ENCODE peak calls at places on chromosomes 2 and 18, in four cellular contexts. G is GM12878, U is H1, J is HepG2. X is an unnamed sample. For H3K27me3, the result is how much of the 10 kb centered on the place peaks cover.

GRCh38 chr2:10332402-10333246 is 29.9 kb downstream of the HPCAL1 start:
- DNase-seq in G (no peak), U (no peak), J (no peak), X (no peak)

GRCh38 chr18:48662021-48662661 is 123.3 kb downstream of the CTIF start:
- DNase-seq in G (no peak), U (no peak), J (peak), X (no peak)

GRCh38 chr2:127857494-127857818 is 499 bp downstream of the POLR2D start:
- DNase-seq in G (no peak), U (no peak), J (no peak), X (no peak)

GRCh38 chr2:11174222-11174621 is 19.0 kb downstream of the SLC66A3 start:
- DNase-seq in G (no peak), U (no peak), J (no peak), X (no peak)

GRCh38 chr2:28506112-28506511 is 10.3 kb downstream of the PLB1 start:
- DNase-seq in G (no peak), U (no peak), J (no peak), X (no peak)

GRCh38 chr18:42187611-42188378 is 232.8 kb downstream of the PIK3C3 start:
- DNase-seq in G (peak), U (no peak), J (no peak), X (no peak)

GRCh38 chr18:13216732-13217465 is 1.7 kb upstream of the LDLRAD4 start:
- DNase-seq in G (no peak), U (peak), J (no peak), X (no peak)

GRCh38 chr2:39664898-39665591 is 672 bp upstream of the TMEM178A start:
- DNase-seq in G (no peak), U (peak), J (no peak), X (no peak)

GRCh38 chr2:88735853-88736252 is 44.4 kb downstream of the RPIA start:
- DNase-seq in G (no peak), U (no peak), J (no peak), X (no peak)

GRCh38 chr2:189849550-189849949 is 65.3 kb downstream of the PMS1 start:
- DNase-seq in G (no peak), U (no peak), J (no peak), X (no peak)

GRCh38 chr18:2967820-2968219 is 45.1 kb downstream of the LPIN2 start:
- DNase-seq in G (no peak), U (no peak), J (no peak), X (no peak)

GRCh38 chr2:85390941-85391669 is 19.1 kb downstream of the CAPG start:
- DNase-seq in G (no peak), U (peak), J (peak), X (peak)

GRCh38 chr2:238839428-238839827 is 8.5 kb upstream of the TWIST2 start:
- DNase-seq in G (no peak), U (peak), J (peak), X (no peak)

GRCh38 chr2:138536302-138536701 is 34.7 kb downstream of the SPOPL start:
- DNase-seq in G (peak), U (no peak), J (no peak), X (peak)

GRCh38 chr2:236282406-236282805 is 18.2 kb upstream of the ASB18 start:
- DNase-seq in G (no peak), U (no peak), J (no peak), X (no peak)

GRCh38 chr2:29900971-29901633 is 20.3 kb downstream of the ALK start:
- DNase-seq in G (no peak), U (no peak), J (no peak), X (no peak)

DNA sequence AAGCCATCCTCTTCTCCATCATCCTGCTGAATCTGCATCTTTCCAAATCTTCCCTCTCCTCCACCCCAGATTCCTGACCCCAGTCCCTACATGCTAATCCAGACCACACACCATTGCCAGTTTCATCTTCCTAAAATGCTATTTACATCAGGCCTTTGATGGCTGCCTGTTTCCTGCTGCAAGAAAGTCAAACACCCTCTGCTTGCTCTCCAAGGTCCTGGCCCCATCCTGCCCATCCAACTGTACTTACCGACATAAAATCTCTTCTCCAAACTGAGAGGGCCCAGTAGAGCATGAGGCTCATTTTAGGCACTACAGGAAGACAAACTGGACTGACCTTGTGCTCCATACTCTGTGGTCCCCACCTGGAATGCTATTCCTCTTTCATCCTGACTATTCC is 19.0 kb downstream of the ALK start:
- DNase-seq in G (no peak), U (no peak), J (no peak), X (no peak)
- H3K27me3 ChIP-seq in G (under half), U (under half), J (under half), X (half or more)

DNA sequence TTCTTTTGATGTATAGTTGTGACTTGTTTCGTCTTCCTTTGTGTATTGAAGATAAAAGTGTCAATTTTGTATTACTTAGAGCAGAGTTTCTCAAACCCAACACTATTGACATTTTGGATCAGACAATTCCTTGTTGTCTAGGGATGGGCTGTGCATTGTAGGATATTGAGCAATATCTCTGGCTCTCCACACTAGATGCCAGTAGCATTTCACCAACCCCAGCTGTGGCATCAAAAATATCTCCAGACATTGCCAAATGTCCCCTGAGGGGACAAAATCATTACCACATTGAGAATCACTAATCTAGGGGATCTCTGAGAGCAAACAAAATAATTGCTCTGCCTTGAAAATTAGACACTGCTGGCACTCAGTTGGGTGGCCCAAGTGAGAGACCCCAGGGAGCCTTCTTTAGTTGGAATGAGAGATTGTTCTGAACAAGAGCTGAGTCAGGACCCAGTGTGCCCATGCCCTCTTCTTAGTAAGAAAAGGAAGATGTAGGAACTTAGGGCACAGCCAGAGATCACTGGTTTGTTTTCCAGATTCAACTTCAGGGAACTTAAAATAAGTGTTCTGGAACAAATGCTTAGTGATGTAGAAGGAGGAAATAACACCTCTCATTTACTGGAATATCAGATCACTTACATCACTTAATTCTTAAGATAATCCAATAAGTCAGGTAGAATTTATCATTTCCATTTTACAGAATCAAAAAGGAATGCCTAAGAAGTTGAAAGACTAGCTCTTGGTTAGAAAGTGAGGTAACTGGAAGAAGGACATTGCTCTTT is 466.6 kb upstream of the TNP1 start:
- DNase-seq in G (no peak), U (no peak), J (peak), X (no peak)
- TF ChIP-seq SUZ12 in G (no peak), U (no peak), J (no peak), X (no peak)

GRCh38 chr2:174340400-174341300 is 5.9 kb downstream of the SP9 start:
- DNase-seq in G (no peak), U (peak), J (peak), X (no peak)
- H3K27me3 ChIP-seq in G (under half), U (under half), J (under half), X (half or more)

GRCh38 chr2:20991031-20991430 is 52.8 kb downstream of the APOB start:
- DNase-seq in G (no peak), U (no peak), J (no peak), X (no peak)
- TF ChIP-seq SUZ12 in G (no peak), U (no peak), J (no peak), X (no peak)

DNA sequence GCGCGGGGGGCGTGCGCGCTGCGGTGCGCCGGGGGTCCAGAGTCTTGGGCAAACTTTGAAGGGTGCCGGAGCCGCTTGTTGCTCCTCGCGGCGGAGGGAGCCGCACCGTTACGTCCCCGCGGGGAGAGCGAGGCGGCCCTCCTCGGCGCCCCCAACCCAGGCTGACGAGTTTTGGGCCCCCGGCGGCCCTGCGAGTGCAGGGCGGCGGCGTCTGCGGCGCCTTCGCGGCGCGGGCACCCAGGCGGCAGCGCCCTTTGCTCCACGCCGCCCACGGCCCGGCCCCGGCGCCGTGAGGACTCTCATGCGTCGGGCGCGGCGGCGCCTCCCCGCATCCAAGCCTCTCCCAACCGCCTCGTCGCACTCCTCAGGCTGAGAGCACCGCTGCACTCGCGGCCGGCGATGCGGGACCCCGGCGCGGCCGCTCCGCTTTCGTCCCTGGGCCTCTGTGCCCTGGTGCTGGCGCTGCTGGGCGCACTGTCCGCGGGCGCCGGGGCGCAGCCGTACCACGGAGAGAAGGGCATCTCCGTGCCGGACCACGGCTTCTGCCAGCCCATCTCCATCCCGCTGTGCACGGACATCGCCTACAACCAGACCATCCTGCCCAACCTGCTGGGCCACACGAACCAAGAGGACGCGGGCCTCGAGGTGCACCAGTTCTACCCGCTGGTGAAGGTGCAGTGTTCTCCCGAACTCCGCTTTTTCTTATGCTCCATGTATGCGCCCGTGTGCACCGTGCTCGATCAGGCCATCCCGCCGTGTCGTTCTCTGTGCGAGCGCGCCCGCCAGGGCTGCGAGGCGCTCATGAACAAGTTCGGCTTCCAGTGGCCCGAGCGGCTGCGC is 814 bp downstream of the FZD7 start:
- DNase-seq in G (no peak), U (no peak), J (no peak), X (no peak)
- H3K27me3 ChIP-seq in G (under half), U (under half), J (under half), X (under half)

GRCh38 chr2:229780856-229781773 is 66.8 kb upstream of the DNER start:
- DNase-seq in G (no peak), U (peak), J (peak), X (peak)
- TF ChIP-seq SUZ12 in G (no peak), U (no peak), J (no peak), X (no peak)

GRCh38 chr2:44929680-44930273 is 11.7 kb upstream of the SIX3 start:
- DNase-seq in G (no peak), U (peak), J (no peak), X (no peak)

GRCh38 chr2:44925561-44926087 is 15.9 kb upstream of the SIX3 start:
- DNase-seq in G (no peak), U (no peak), J (no peak), X (no peak)

GRCh38 chr2:44927979-44928659 is 13.4 kb upstream of the SIX3 start:
- DNase-seq in G (no peak), U (peak), J (no peak), X (no peak)

GRCh38 chr2:44928660-44929471 is 12.6 kb upstream of the SIX3 start:
- DNase-seq in G (no peak), U (peak), J (no peak), X (no peak)

DNA sequence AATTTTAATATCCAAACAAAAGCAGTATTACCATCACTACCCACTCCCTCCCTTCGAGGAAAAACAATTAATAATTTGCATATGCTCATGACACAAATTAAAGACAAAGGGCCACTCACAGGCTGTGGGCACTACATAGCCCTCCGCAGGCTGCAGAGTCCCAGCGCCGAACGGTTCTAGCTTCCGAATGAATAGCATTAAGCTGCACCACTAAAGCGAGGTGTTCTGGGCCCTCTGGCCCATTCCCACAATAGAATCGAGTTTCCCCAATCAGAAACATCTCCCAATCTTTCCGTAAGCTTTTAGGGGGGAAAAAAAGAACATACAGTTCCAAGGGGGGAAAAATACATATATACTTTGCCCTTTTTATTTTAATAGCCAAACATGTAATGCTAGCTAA is 14.5 kb upstream of the SIX3 start:
- DNase-seq in G (no peak), U (no peak), J (no peak), X (no peak)
- H3K27me3 ChIP-seq in G (under half), U (under half), J (under half), X (half or more)

DNA sequence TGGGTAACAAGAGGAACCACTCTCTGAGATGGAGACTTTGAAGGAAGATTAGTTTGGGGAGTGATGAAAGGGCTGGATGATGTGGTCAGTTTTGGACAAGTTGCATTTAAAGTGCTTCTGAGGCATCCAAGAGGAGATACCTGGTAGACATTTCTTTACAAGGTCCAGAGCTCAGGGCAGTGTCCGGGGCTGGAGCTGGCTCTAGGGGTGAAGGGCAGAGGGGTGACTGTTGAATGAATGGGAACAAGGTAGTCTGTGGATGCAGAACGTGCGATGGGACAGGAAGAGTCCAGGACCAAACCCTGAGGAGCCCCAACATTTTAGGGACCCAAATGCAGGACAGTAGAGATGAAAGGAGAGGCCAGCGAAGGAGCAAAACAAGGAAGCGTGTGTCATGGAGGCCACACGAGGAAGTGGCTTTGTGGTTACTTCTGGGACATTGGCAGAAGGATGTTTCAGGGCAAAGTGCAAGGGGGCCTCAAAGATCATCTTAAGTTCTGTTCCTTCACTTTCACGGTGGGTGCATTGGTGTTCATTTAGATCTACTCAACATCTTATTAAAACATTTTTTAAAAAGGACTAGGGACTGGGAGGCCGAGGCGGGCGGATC is 13.6 kb upstream of the GPR35 start:
- DNase-seq in G (no peak), U (no peak), J (no peak), X (no peak)
- TF ChIP-seq SUZ12 in G (no peak), U (no peak), J (no peak), X (no peak)

DNA sequence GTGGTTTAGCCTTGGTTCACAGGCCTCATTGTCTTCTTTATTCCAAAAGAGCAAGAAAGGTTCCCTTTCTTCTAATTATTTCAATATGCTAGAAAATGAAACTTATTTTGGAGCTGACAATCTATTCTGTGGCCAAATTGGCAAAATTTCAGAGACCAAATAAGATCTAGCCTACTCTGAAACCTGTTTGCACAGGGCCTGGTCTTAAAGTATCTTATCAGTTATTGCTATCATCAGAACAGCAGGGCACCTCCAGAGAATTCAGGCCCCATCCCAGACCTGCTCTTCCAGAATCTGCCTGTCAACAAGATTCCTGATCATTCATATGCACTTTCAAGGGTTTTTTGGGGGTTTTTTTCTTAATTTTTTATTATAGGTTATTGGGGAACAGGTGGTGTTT is 198.7 kb downstream of the ANAPC1 start:
- DNase-seq in G (no peak), U (no peak), J (no peak), X (no peak)
- H3K27me3 ChIP-seq in G (under half), U (under half), J (under half), X (under half)

X was measured in NT2/D1.